ENCODE peak calls at places on chromosomes 11 and 22, in ten cellular contexts. B is neural progenitor cell; N is CD4-positive, alpha-beta T cell; H is IMR-90; X is transverse colon; Q is sigmoid colon; W is mesendoderm; E is psoas muscle; V is MM.1S; Z is pancreas. S is an unnamed sample.

GRCh38 chr11:97814325-97814959 is 1206.3 kb upstream of the CNTN5 start:
- DNase-seq in W (peak; percentile 3), Z (no peak), X (no peak), H (no peak), E (no peak), B (no peak), Q (no peak), N (no peak), V (no peak), S (no peak)

GRCh38 chr11:102237096-102237735 is 80.1 kb upstream of the BIRC3 start:
- DNase-seq in H (peak; percentile 62), Q (no peak), E (no peak), W (peak; percentile 45), X (no peak), B (peak; percentile 25), Z (no peak), N (no peak), V (no peak), S (no peak)

GRCh38 chr11:63944987-63945386 is 6.2 kb downstream of the NAA40 start:
- DNase-seq in Z (peak; percentile 27), B (no peak), H (no peak), Q (peak; percentile 74), E (peak; percentile 63), X (peak; percentile 42), V (no peak), N (no peak), W (no peak), S (no peak)

GRCh38 chr11:130102457-130103249 is 33.0 kb downstream of the APLP2 start:
- DNase-seq in B (no peak), W (peak; percentile 20), X (no peak), H (no peak), E (no peak), N (no peak), Z (no peak), Q (no peak), V (no peak), S (no peak)

GRCh38 chr22:23095467-23096342 is 25.4 kb downstream of the GNAZ start:
- DNase-seq in Q (no peak), X (no peak), E (no peak), N (no peak), W (no peak), H (no peak), V (no peak), Z (no peak), B (no peak), S (no peak)

GRCh38 chr22:48885919-48886305 is 941.8 kb downstream of the BRD1 start:
- DNase-seq in X (no peak), Z (no peak), E (no peak), H (no peak), B (no peak), N (peak; percentile 21), W (no peak), Q (peak; percentile 30), V (no peak), S (no peak)

GRCh38 chr11:101870510-101870909 is 44.3 kb upstream of the CEP126 start:
- DNase-seq in X (no peak), W (no peak), B (no peak), Q (no peak), Z (no peak), V (no peak), N (no peak), H (peak; percentile 87), E (no peak), S (no peak)

GRCh38 chr22:27434898-27435297 is 366.7 kb downstream of the MN1 start:
- DNase-seq in X (no peak), E (no peak), B (no peak), V (no peak), Z (no peak), W (no peak), N (no peak), Q (no peak), H (no peak), S (no peak)

GRCh38 chr11:16986434-16987204 is 27.6 kb downstream of the PLEKHA7 start:
- DNase-seq in V (peak; percentile 94), E (no peak), B (no peak), Z (peak; percentile 92), W (peak; percentile 79), X (peak; percentile 92), H (no peak), N (peak; percentile 35), Q (no peak), S (no peak)

GRCh38 chr11:117923773-117924172 is 5.4 kb downstream of the TMPRSS13 start:
- DNase-seq in N (no peak), Z (no peak), E (no peak), W (peak; percentile 62), V (no peak), B (no peak), Q (peak; percentile 35), H (no peak), X (no peak), S (no peak)

GRCh38 chr11:85647604-85648299 is at the start of gene TMEM126A:
- DNase-seq in Z (peak; percentile 86), V (peak; percentile 91), W (peak; percentile 98), B (peak; percentile 93), H (peak; percentile 75), Q (peak; percentile 93), X (peak; percentile 92), E (peak; percentile 91), N (peak; percentile 91), S (peak; percentile 77)

GRCh38 chr11:27331984-27332383 is 31.0 kb downstream of the CCDC34 start:
- DNase-seq in E (no peak), N (no peak), W (peak; percentile 83), Z (no peak), H (peak; percentile 65), B (no peak), X (no peak), Q (no peak), V (no peak), S (no peak)

GRCh38 chr22:43820671-43821305 is 8.7 kb upstream of the EFCAB6 start:
- DNase-seq in W (no peak), V (no peak), Q (no peak), B (no peak), N (no peak), H (no peak), Z (no peak), X (no peak), E (no peak), S (no peak)

GRCh38 chr11:92852946-92853345 is 116.5 kb upstream of the MTNR1B start:
- DNase-seq in W (peak; percentile 41), H (no peak), Z (no peak), N (no peak), Q (no peak), V (no peak), E (no peak), X (peak; percentile 75), B (no peak), S (no peak)

GRCh38 chr11:32615422-32615821 is 31.8 kb downstream of the EIF3M start:
- DNase-seq in H (no peak), Q (no peak), V (peak; percentile 8), Z (no peak), B (peak; percentile 6), E (no peak), W (no peak), N (no peak), X (no peak), S (no peak)

GRCh38 chr11:130847517-130847916 is 68.8 kb downstream of the SNX19 start:
- DNase-seq in H (peak; percentile 87), Q (no peak), V (peak; percentile 90), N (no peak), B (no peak), X (no peak), Z (no peak), E (no peak), W (no peak), S (no peak)

GRCh38 chr22:48588881-48589450 is 1238.7 kb downstream of the BRD1 start:
- DNase-seq in H (no peak), Z (no peak), V (no peak), Q (no peak), N (no peak), W (no peak), E (no peak), X (no peak), B (no peak), S (no peak)

GRCh38 chr11:14364322-14364721 is 5.3 kb upstream of the RRAS2 start:
- DNase-seq in B (no peak), Z (no peak), W (no peak), Q (no peak), V (no peak), N (no peak), E (no peak), H (peak; percentile 38), X (no peak), S (no peak)

DNA sequence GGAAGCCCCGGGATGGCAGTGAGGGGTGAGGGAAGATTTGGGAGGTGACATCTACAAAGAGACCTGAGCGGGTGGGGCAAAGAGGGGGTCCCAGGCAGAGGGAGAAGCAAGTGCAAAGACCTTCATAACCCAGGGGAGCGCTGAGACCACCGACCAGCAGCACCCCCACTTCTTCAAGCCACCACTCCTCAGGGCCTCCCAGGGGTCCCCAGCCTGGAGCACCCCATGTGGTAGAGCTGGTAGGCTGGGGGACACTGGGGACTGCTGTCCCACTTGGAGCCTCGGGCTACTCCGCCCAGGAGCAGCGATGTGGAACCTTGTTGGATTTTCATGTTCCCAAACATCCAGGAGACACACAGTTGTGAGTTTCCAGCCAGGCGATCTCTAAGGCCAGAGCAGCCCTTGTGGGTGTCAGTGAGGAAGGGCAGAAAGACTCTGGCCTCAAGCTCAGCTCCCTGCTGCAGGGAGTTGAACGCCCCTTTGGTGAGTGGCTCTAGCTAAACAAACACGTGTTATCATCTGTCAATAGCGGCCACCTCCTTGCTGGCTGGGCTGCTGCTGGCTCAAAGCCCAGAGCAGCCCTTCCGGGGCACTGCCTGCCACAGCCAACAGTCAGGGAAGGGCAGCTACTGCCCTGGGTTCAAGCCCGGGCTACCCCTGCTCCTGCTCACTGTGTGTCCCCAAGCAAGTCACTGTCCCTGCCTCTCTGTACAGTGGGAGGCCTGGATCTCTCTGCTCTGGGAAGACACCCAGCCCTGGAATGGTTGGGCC is 25.7 kb upstream of the CHKA start:
- DNase-seq in V (no peak), N (no peak), Z (peak; percentile 86), X (peak; percentile 84), H (peak; percentile 50), E (no peak), B (no peak), W (no peak), Q (no peak), S (no peak)
- H3K27ac ChIP-seq in V (no peak overlapping the region), N (no peak overlapping the region), Z (peak overlapping the region; percentile 92), X (peak overlapping the region; percentile 86), H (no peak overlapping the region), E (no peak overlapping the region), B (no peak overlapping the region), W (no peak overlapping the region), Q (no peak overlapping the region), S (no peak overlapping the region)

GRCh38 chr22:17104336-17104935 is 16.7 kb downstream of the TMEM121B start:
- DNase-seq in Q (peak; percentile 47), B (no peak), N (no peak), V (no peak), E (no peak), Z (no peak), H (no peak), X (no peak), W (no peak), S (no peak)
- H3K27ac ChIP-seq in Q (no peak overlapping the region), B (no peak overlapping the region), N (no peak overlapping the region), V (no peak overlapping the region), E (no peak overlapping the region), Z (no peak overlapping the region), H (no peak overlapping the region), X (no peak overlapping the region), W (no peak overlapping the region), S (no peak overlapping the region)

GRCh38 chr11:116702772-116703360 is 69.9 kb downstream of the BUD13 start:
- DNase-seq in V (no peak), Z (no peak), H (no peak), W (peak; percentile 41), N (no peak), Q (peak; percentile 4), X (no peak), B (no peak), E (no peak), S (peak; percentile 41)
- H3K27ac ChIP-seq in V (no peak overlapping the region), Z (no peak overlapping the region), H (no peak overlapping the region), W (no peak overlapping the region), N (no peak overlapping the region), Q (no peak overlapping the region), X (no peak overlapping the region), B (no peak overlapping the region), E (no peak overlapping the region), S (peak overlapping the region; percentile 89)

GRCh38 chr11:36000616-36001190 is 56.8 kb downstream of the LDLRAD3 start:
- DNase-seq in X (no peak), H (no peak), E (no peak), W (no peak), N (no peak), V (no peak), Z (no peak), Q (no peak), B (no peak), S (no peak)
- H3K27ac ChIP-seq in X (no peak overlapping the region), H (no peak overlapping the region), E (no peak overlapping the region), W (no peak overlapping the region), N (no peak overlapping the region), V (no peak overlapping the region), Z (no peak overlapping the region), Q (no peak overlapping the region), B (peak overlapping the region; percentile 98), S (no peak overlapping the region)

S was measured in caudate nucleus.